ENCODE peak calls at places on chromosomes 13 and 19, in four cellular contexts. O is right atrium auricular region, E is AG08395, P is lower leg skin. F is an unnamed sample.

GRCh38 chr19:10288662-10289166 is 1.0 kb upstream of the ICAM5 start:
- DNase-seq in O (no peak), E (peak), P (no peak), F (peak)

GRCh38 chr13:113192902-113193301 is 15.6 kb downstream of the PCID2 start:
- DNase-seq in O (no peak), E (peak), P (no peak), F (no peak)

GRCh38 chr19:10422846-10423245 is 2.5 kb downstream of the PDE4A start:
- DNase-seq in O (no peak), E (no peak), P (no peak), F (peak)

GRCh38 chr13:23859904-23860303 is 29.3 kb downstream of the MIPEP start:
- DNase-seq in O (no peak), E (no peak), P (no peak), F (no peak)

GRCh38 chr19:39729594-39729993 is 8.2 kb downstream of the CLC start:
- DNase-seq in O (no peak), E (no peak), P (no peak), F (no peak)

GRCh38 chr19:9431475-9431874 is 3.9 kb downstream of the ZNF266 start:
- DNase-seq in O (no peak), E (peak), P (no peak), F (no peak)

GRCh38 chr13:31894931-31895330 is 136.6 kb upstream of the FRY start:
- DNase-seq in O (no peak), E (no peak), P (no peak), F (no peak)

GRCh38 chr19:56608274-56608964 is 13.3 kb downstream of the ZNF71 start:
- DNase-seq in O (no peak), E (no peak), P (no peak), F (no peak)

GRCh38 chr19:54021363-54021762 is 29.9 kb downstream of the CACNG6 start:
- DNase-seq in O (no peak), E (no peak), P (no peak), F (no peak)

GRCh38 chr19:28403698-28404099 is 809.3 kb downstream of the UQCRFS1 start:
- DNase-seq in O (peak), E (no peak), P (no peak), F (no peak)

GRCh38 chr13:48749144-48749543 is 95.4 kb downstream of the CYSLTR2 start:
- DNase-seq in O (no peak), E (no peak), P (no peak), F (no peak)

GRCh38 chr19:55526216-55527196 is 10.4 kb downstream of the SBK2 start:
- DNase-seq in O (peak), E (peak), P (no peak), F (peak)

GRCh38 chr19:50358483-50359431 is 6.7 kb downstream of the NAPSA start:
- DNase-seq in O (no peak), E (peak), P (no peak), F (peak)

GRCh38 chr13:44474122-44474910 is 100.7 kb downstream of the SERP2 start:
- DNase-seq in O (no peak), E (no peak), P (no peak), F (no peak)

GRCh38 chr19:49555600-49556411 is 24.6 kb downstream of the NOSIP start:
- DNase-seq in O (no peak), E (peak), P (no peak), F (no peak)

GRCh38 chr19:45515081-45515624 is 7.9 kb downstream of the VASP start:
- DNase-seq in O (no peak), E (no peak), P (peak), F (peak)

GRCh38 chr13:34364633-34365032 is 546.7 kb downstream of the RFC3 start:
- DNase-seq in O (no peak), E (no peak), P (no peak), F (no peak)

GRCh38 chr13:26971990-26972888 is 199.4 kb downstream of the USP12 start:
- DNase-seq in O (no peak), E (no peak), P (no peak), F (no peak)

GRCh38 chr19:3680939-3681338 is 19.3 kb downstream of the PIP5K1C start:
- DNase-seq in O (no peak), E (no peak), P (no peak), F (peak)

GRCh38 chr19:54178581-54179261 is 5.8 kb upstream of the TMC4 start:
- DNase-seq in O (no peak), E (no peak), P (no peak), F (no peak)

GRCh38 chr13:99559560-99559959 is 58.3 kb downstream of the TM9SF2 start:
- DNase-seq in O (no peak), E (no peak), P (no peak), F (no peak)

GRCh38 chr19:22144394-22144793 is 52.4 kb downstream of the ZNF676 start:
- DNase-seq in O (no peak), E (no peak), P (no peak), F (no peak)

GRCh38 chr19:33374406-33374703 is 846 bp downstream of the CEBPG start:
- DNase-seq in O (no peak), E (no peak), P (no peak), F (no peak)

GRCh38 chr19:9721861-9722260 is 46.7 kb downstream of the ZNF846 start:
- DNase-seq in O (no peak), E (no peak), P (no peak), F (no peak)

GRCh38 chr19:54325194-54325621 is 12.2 kb upstream of the LILRA5 start:
- DNase-seq in O (no peak), E (peak), P (no peak), F (no peak)

GRCh38 chr13:32407854-32408253 is 20.1 kb downstream of the N4BP2L1 start:
- DNase-seq in O (no peak), E (no peak), P (no peak), F (no peak)

GRCh38 chr19:13959962-13960862 is 7.9 kb downstream of the DCAF15 start:
- DNase-seq in O (no peak), E (peak), P (no peak), F (peak)

GRCh38 chr19:1154731-1155351 is 19.2 kb downstream of the SBNO2 start:
- DNase-seq in O (peak), E (peak), P (peak), F (peak)

F was measured in Right ventricle myocardium inferior.